ENCODE peak calls at places on chromosomes 6 and 20, in nine cellular contexts. F is stimulated activated naive B cell treated with anti-CD40 and anti-IgM and Interleukin-4, amounts not matched to agents 10 μg/mL and 1 μg/mL and 100 μg/mL, for 72 hours; N is activated CD4-positive, CD25-positive, alpha-beta regulatory T cell; S is lower leg skin; O is activated CD4-positive, alpha-beta T cell treated with anti-CD3 and anti-CD28 coated beads for 1 hour; B is HTR-8/SVneo; I is LHCN-M2; U is activated CD8-positive, alpha-beta memory T cell treated with anti-CD3 and anti-CD28 coated beads for 1 hour; R is astrocyte of the hippocampus. H is an unnamed sample.

GRCh38 chr6:159487636-159488035 is 205.4 kb downstream of the SOD2 start:
- DNase-seq in F (no peak), N (no peak), S (no peak), O (no peak), B (no peak), I (no peak), U (no peak), R (peak; percentile 11), H (no peak)

GRCh38 chr20:23147964-23148720 is 62.0 kb upstream of the CD93 start:
- DNase-seq in F (no peak), N (no peak), S (peak; percentile 96), O (no peak), B (peak; percentile 56), I (peak; percentile 96), U (no peak), R (peak; percentile 52), H (no peak)

GRCh38 chr20:19996970-19997369 is 20.2 kb upstream of the NAA20 start:
- DNase-seq in F (no peak), N (no peak), S (no peak), O (no peak), B (no peak), I (no peak), U (no peak), R (no peak), H (no peak)

GRCh38 chr6:11414564-11414963 is 123.0 kb upstream of the TMEM170B start:
- DNase-seq in F (no peak), N (no peak), S (no peak), O (no peak), B (no peak), I (no peak), U (no peak), R (no peak), H (no peak)

GRCh38 chr6:113565306-113565705 is 291.8 kb upstream of the MARCKS start:
- DNase-seq in F (no peak), N (no peak), S (no peak), O (no peak), B (no peak), I (no peak), U (no peak), R (no peak), H (no peak)

GRCh38 chr6:167505782-167506181 is 180.9 kb downstream of the TTLL2 start:
- DNase-seq in F (no peak), N (no peak), S (no peak), O (no peak), B (no peak), I (no peak), U (no peak), R (no peak), H (no peak)

GRCh38 chr20:20765696-20766095 is 53.3 kb upstream of the RALGAPA2 start:
- DNase-seq in F (no peak), N (no peak), S (no peak), O (no peak), B (no peak), I (no peak), U (no peak), R (no peak), H (no peak)

GRCh38 chr6:43842231-43842794 is 72.3 kb downstream of the VEGFA start:
- DNase-seq in F (no peak), N (no peak), S (no peak), O (no peak), B (no peak), I (peak; percentile 56), U (no peak), R (peak; percentile 77), H (no peak)

GRCh38 chr6:8859501-8859900 is 424.2 kb upstream of the SLC35B3 start:
- DNase-seq in F (no peak), N (no peak), S (no peak), O (no peak), B (no peak), I (no peak), U (no peak), R (peak; percentile 61), H (no peak)

GRCh38 chr6:144335914-144336313 is 50.8 kb downstream of the UTRN start:
- DNase-seq in F (peak; percentile 48), N (no peak), S (no peak), O (no peak), B (no peak), I (peak; percentile 74), U (no peak), R (no peak), H (no peak)